ENCODE peak calls at places on chromosomes 13 and 19, in eight cellular contexts. S, D, J, T, A, N, M and P are unnamed samples.

GRCh38 chr13:50125556-50126377 is 110.5 kb downstream of the KCNRG start:
- DNase-seq in J (peak; percentile 97), D (no peak), S (peak; percentile 95), A (peak; percentile 24), M (peak; percentile 70), T (peak; percentile 97), N (peak; percentile 89), P (peak; percentile 87)

GRCh38 chr13:48564046-48564445 is 31.2 kb upstream of the RCBTB2 start:
- DNase-seq in N (no peak), M (no peak), A (no peak), J (no peak), D (no peak), T (no peak), S (peak; percentile 22), P (no peak)

GRCh38 chr19:6663236-6664187 is 6.4 kb downstream of the TNFSF14 start:
- DNase-seq in S (no peak), D (no peak), J (no peak), N (no peak), M (no peak), A (no peak), T (no peak), P (no peak)

GRCh38 chr13:110651271-110651670 is 35.9 kb downstream of the NAXD start:
- DNase-seq in A (no peak), D (no peak), T (no peak), S (no peak), J (no peak), M (no peak), N (no peak), P (no peak)

GRCh38 chr13:28579334-28579733 is 79.6 kb upstream of the POMP start:
- DNase-seq in M (no peak), J (no peak), D (no peak), S (no peak), T (no peak), N (no peak), A (no peak), P (no peak)

GRCh38 chr19:4556574-4557185 is 2.8 kb downstream of the SEMA6B start:
- DNase-seq in N (no peak), J (no peak), D (no peak), S (no peak), M (no peak), A (no peak), T (peak; percentile 57), P (no peak)

GRCh38 chr19:11204943-11205349 is 7.6 kb upstream of the KANK2 start:
- DNase-seq in S (no peak), A (no peak), N (no peak), D (no peak), J (peak; percentile 47), T (no peak), M (no peak), P (no peak)

GRCh38 chr19:34430738-34431625 is 2.8 kb downstream of the UBA2 start:
- DNase-seq in S (peak; percentile 61), N (peak; percentile 32), J (no peak), M (no peak), T (no peak), D (no peak), A (no peak), P (peak; percentile 53)

GRCh38 chr13:113746143-113746525 is 12.9 kb upstream of the TMEM255B start:
- DNase-seq in A (no peak), D (no peak), S (no peak), T (peak; percentile 44), J (peak; percentile 5), N (no peak), M (no peak), P (no peak)

GRCh38 chr13:40503966-40504591 is 162.4 kb downstream of the FOXO1 start:
- DNase-seq in D (peak; percentile 53), A (no peak), M (no peak), N (no peak), S (peak; percentile 17), T (no peak), J (no peak), P (no peak)

GRCh38 chr13:106274551-106275208 is 260.8 kb downstream of the EFNB2 start:
- DNase-seq in J (no peak), N (no peak), D (no peak), S (no peak), T (no peak), A (no peak), M (no peak), P (no peak)